ENCODE peak calls at places on chromosome X, in five cellular contexts. W is fibroblast of mammary gland, O is GM13977, J is lower leg skin, K is epithelial cell of proximal tubule. Z is an unnamed sample.
A peak's percentile ranks its signal among the peaks of the same experiment; 100 is the strongest.

GRCh38 chrX:16658284-16658683 is 8.3 kb downstream of the S100G start:
- DNase-seq in W (peak; percentile 51), O (no peak), J (no peak), K (no peak), Z (no peak)

GRCh38 chrX:126701380-126701779 is 118.1 kb upstream of the PRR32 start:
- DNase-seq in W (no peak), O (no peak), J (peak; percentile 36), K (peak; percentile 44), Z (no peak)

GRCh38 chrX:1657367-1658082 is 42.7 kb downstream of the ASMT start:
- DNase-seq in W (peak; percentile 18), O (peak; percentile 58), J (no peak), K (no peak), Z (no peak)

GRCh38 chrX:23919706-23920320 is 12.0 kb downstream of the CXorf58 start:
- DNase-seq in W (peak; percentile 33), O (no peak), J (no peak), K (no peak), Z (peak; percentile 83)

GRCh38 chrX:15882704-15883539 is 28.3 kb upstream of the AP1S2 start:
- DNase-seq in W (peak; percentile 63), O (no peak), J (no peak), K (no peak), Z (no peak)

GRCh38 chrX:134664202-134664601 is 5.9 kb upstream of the PLAC1 start:
- DNase-seq in W (no peak), O (no peak), J (no peak), K (no peak), Z (no peak)

GRCh38 chrX:123081766-123082165 is 102.3 kb upstream of the GRIA3 start:
- DNase-seq in W (peak; percentile 69), O (no peak), J (no peak), K (no peak), Z (no peak)

GRCh38 chrX:2629316-2630168 is 61.6 kb upstream of the CD99 start:
- DNase-seq in W (no peak), O (no peak), J (no peak), K (no peak), Z (no peak)

GRCh38 chrX:17744896-17745523 is 7.7 kb downstream of the SCML1 start:
- DNase-seq in W (peak; percentile 18), O (no peak), J (no peak), K (no peak), Z (no peak)

GRCh38 chrX:49096419-49096818 is 16.7 kb upstream of the WDR45 start:
- DNase-seq in W (no peak), O (no peak), J (no peak), K (no peak), Z (no peak)

GRCh38 chrX:96372313-96373046 is 312.2 kb upstream of the DIAPH2 start:
- DNase-seq in W (peak; percentile 75), O (peak; percentile 14), J (no peak), K (peak; percentile 12), Z (peak; percentile 57)

GRCh38 chrX:15906544-15906943 is 51.9 kb upstream of the AP1S2 start:
- DNase-seq in W (no peak), O (no peak), J (no peak), K (no peak), Z (no peak)

DNA sequence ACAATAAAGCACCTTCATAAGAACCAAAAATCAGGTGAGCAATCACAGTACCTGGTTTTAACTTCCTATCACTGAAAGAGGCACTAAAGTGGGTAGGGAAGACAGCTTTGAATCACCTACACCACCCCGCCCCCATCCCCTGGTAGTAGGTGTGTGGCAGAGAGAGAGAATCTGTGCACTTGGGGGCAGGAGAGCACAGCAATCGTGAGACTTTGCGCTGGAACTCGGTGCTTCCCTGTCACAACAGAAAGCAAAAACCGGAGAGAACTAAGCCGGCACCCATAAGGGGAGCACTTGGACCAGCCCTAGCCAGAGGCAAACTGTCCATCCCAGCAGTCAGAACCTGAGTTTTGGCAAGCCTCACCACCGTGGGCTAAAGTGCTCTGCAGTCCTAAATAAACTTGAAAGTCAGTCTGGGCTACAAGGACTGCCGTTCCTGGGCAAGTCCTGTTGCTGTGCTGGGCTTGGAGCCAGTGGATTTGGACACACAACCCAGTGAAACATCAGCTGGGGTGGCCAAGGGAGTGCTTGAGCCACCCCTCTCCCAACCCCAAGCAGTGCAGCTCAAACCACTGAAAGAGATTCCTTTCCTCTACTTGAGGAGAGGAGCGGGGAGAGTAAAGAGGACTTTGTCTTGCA is 32.1 kb downstream of the NDUFB11 start:
- DNase-seq in W (peak; percentile 12), O (no peak), J (peak; percentile 72), K (no peak), Z (peak; percentile 51)
- TF ChIP-seq CTCF in W (no peak), O (no peak), J (no peak), K (peak; percentile 18), Z (no peak)

GRCh38 chrX:40465735-40466551 is 114.8 kb upstream of the ATP6AP2 start:
- DNase-seq in W (peak; percentile 1), O (no peak), J (no peak), K (no peak), Z (no peak)

GRCh38 chrX:40470830-40471429 is 109.8 kb upstream of the ATP6AP2 start:
- DNase-seq in W (no peak), O (no peak), J (no peak), K (no peak), Z (peak; percentile 71)

GRCh38 chrX:40469316-40469715 is 111.5 kb upstream of the ATP6AP2 start:
- DNase-seq in W (no peak), O (no peak), J (no peak), K (no peak), Z (no peak)

GRCh38 chrX:40471965-40472648 is 108.7 kb upstream of the ATP6AP2 start:
- DNase-seq in W (peak; percentile 24), O (peak; percentile 47), J (no peak), K (no peak), Z (peak; percentile 87)

DNA sequence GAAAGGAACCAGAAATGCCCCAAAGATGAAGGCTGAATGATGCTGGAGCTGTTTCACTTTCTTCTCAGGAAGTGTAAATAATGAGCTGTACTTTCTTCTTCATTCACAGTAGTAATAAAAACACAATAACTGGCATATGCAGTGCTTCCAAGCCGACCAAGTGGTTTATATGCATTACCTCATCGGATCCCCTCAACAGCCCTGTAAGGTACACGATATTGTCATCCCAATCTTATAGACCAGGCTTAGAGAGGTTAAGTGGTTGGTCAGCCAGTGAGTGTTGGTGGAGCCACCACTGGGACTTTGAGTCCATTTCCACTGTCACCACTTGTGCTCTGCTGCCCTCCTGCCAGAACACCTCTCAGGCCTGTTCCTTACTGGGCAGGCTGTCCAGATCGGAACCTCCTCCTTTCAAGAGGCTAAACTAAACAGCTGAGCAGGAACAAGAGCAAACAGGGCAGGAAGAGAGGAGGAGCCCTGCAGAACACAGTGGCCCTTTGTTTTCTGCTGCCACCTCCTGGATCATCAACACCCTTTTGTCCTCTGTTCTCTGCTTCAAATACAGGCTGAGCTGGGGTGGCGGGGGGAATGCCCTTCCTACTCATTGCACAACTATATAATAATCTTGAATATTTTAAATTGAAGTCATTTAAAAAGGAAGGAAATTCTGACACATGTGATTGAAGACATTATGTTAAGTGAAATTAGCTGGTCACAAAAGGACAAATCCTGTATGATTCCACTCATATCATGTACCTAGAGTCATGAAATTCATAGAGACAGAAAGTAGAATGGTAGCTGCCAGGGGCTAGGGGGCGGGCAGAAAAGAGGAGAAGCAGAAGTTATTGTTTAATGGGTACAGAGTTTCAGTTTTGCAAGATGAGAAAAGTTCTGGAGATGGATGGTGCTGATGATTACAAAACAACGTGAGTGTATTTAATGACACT is 112.5 kb upstream of the ATP6AP2 start:
- DNase-seq in W (peak; percentile 11), O (peak; percentile 55), J (no peak), K (no peak), Z (peak; percentile 81)
- TF ChIP-seq CTCF in W (peak; percentile 8), O (peak; percentile 35), J (no peak), K (peak; percentile 62), Z (peak; percentile 70)

GRCh38 chrX:71998836-71999509 is 88.3 kb downstream of the NHSL2 start:
- DNase-seq in W (peak; percentile 42), O (peak; percentile 63), J (peak; percentile 82), K (no peak), Z (peak; percentile 63)
- TF ChIP-seq CTCF in W (peak; percentile 66), O (peak; percentile 79), J (no peak), K (peak; percentile 61), Z (peak; percentile 80)

GRCh38 chrX:32408389-32408788 is 803.0 kb downstream of the DMD start:
- DNase-seq in W (peak; percentile 2), O (peak; percentile 4), J (no peak), K (no peak), Z (peak; percentile 61)
- TF ChIP-seq CTCF in W (no peak), O (peak; percentile 64), J (no peak), K (peak; percentile 15), Z (peak; percentile 72)

GRCh38 chrX:104113237-104113965 is 1.1 kb downstream of the ZCCHC18 start:
- DNase-seq in W (peak; percentile 38), O (peak; percentile 49), J (no peak), K (no peak), Z (peak; percentile 85)
- TF ChIP-seq CTCF in W (peak; percentile 31), O (peak; percentile 49), J (no peak), K (peak; percentile 58), Z (peak; percentile 74)

DNA sequence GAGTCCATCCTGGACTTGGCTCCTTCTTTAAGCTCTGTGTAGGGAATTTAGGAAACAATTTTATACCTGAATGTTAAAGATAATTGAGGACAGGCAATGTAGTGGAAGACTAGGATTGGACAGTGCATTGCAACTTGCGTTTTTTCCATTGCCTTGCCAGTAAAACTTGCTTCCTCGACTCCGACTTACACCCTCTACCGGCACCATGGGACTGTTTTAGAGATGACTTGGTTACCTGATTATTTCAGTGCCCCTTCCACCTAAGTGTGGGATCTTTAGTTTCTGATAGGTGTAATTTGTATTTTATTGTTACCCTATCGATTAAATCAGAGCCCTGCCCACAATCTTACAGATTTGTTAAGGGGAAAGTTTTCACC is 1.2 kb downstream of the PRPS1 start:
- DNase-seq in W (peak; percentile 42), O (no peak), J (no peak), K (no peak), Z (peak; percentile 52)
- TF ChIP-seq CTCF in W (peak; percentile 38), O (no peak), J (no peak), K (peak; percentile 38), Z (peak; percentile 55)

GRCh38 chrX:18898091-18898490 is 85.8 kb downstream of the PHKA2 start:
- DNase-seq in W (no peak), O (no peak), J (no peak), K (no peak), Z (no peak)

GRCh38 chrX:18897611-18898010 is 86.3 kb downstream of the PHKA2 start:
- DNase-seq in W (no peak), O (no peak), J (no peak), K (no peak), Z (no peak)

GRCh38 chrX:18900401-18900976 is 83.4 kb downstream of the PHKA2 start:
- DNase-seq in W (no peak), O (no peak), J (no peak), K (no peak), Z (no peak)

GRCh38 chrX:18898517-18898916 is 85.4 kb downstream of the PHKA2 start:
- DNase-seq in W (no peak), O (no peak), J (no peak), K (no peak), Z (no peak)

DNA sequence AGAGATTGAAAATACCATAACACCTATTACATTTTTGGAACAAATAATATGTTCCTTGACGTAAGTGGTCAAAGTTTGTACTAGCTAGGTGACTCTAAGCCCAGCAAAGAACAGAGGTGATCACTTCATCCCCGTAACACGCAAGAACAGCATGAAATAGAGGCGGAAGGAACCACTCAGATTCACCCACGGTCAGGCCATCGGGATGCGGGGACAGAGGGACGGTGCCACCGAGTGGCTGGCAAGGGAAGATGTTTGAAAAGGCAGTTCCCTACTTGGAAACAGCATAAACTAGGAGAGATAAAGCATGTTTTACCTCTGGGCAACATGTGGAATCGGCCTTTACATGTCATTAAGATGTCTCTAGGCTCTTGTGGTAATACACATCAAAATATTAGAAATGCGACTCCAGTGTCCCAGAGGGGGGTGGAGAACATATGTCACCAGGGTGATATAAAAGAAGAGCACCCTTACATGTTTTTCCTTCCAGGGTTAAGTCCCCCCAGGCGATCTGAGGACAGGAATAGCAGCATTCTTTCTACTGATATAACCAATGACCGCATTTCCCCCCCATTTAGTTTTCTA is 84.0 kb downstream of the PHKA2 start:
- DNase-seq in W (peak; percentile 11), O (peak; percentile 54), J (no peak), K (no peak), Z (peak; percentile 68)
- TF ChIP-seq CTCF in W (peak; percentile 22), O (peak; percentile 46), J (no peak), K (peak; percentile 48), Z (peak; percentile 69)